ENCODE peak calls at places on chromosomes 6 and 20, in five cellular contexts. One of them, this sample, is unnamed.

GRCh38 chr6:62102387-62102786 is 183.6 kb downstream of the KHDRBS2 start:
- DNase-seq in heart left ventricle: no peak
- DNase-seq in cardiac muscle cell: no peak
- DNase-seq in naive thymus-derived CD8-positive, alpha-beta T cell: no peak
- DNase-seq in activated CD8-positive, alpha-beta memory T cell treated with anti-CD3 and anti-CD28 coated beads, Interleukin-2, amount 50 U/mL, for 4 hours: no peak
- DNase-seq in this sample: no peak

GRCh38 chr6:35668708-35669440 is 19.8 kb downstream of the FKBP5 start:
- DNase-seq in heart left ventricle: no peak
- DNase-seq in cardiac muscle cell: peak
- DNase-seq in naive thymus-derived CD8-positive, alpha-beta T cell: no peak
- DNase-seq in activated CD8-positive, alpha-beta memory T cell treated with anti-CD3 and anti-CD28 coated beads, Interleukin-2, amount 50 U/mL, for 4 hours: no peak
- DNase-seq in this sample: no peak

GRCh38 chr20:61263084-61263695 is 11.1 kb downstream of the CDH4 start:
- DNase-seq in heart left ventricle: no peak
- DNase-seq in cardiac muscle cell: peak
- DNase-seq in naive thymus-derived CD8-positive, alpha-beta T cell: peak
- DNase-seq in activated CD8-positive, alpha-beta memory T cell treated with anti-CD3 and anti-CD28 coated beads, Interleukin-2, amount 50 U/mL, for 4 hours: no peak
- DNase-seq in this sample: peak

GRCh38 chr6:108157972-108158441 is 7.8 kb upstream of the NR2E1 start:
- DNase-seq in heart left ventricle: no peak
- DNase-seq in cardiac muscle cell: no peak
- DNase-seq in naive thymus-derived CD8-positive, alpha-beta T cell: no peak
- DNase-seq in activated CD8-positive, alpha-beta memory T cell treated with anti-CD3 and anti-CD28 coated beads, Interleukin-2, amount 50 U/mL, for 4 hours: no peak
- DNase-seq in this sample: peak

GRCh38 chr6:15205321-15205720 is 40.5 kb upstream of the JARID2 start:
- DNase-seq in heart left ventricle: peak
- DNase-seq in cardiac muscle cell: no peak
- DNase-seq in naive thymus-derived CD8-positive, alpha-beta T cell: no peak
- DNase-seq in activated CD8-positive, alpha-beta memory T cell treated with anti-CD3 and anti-CD28 coated beads, Interleukin-2, amount 50 U/mL, for 4 hours: no peak
- DNase-seq in this sample: no peak

GRCh38 chr6:42923656-42924055 is 5.6 kb upstream of the CNPY3 start:
- DNase-seq in heart left ventricle: no peak
- DNase-seq in cardiac muscle cell: peak
- DNase-seq in naive thymus-derived CD8-positive, alpha-beta T cell: no peak
- DNase-seq in activated CD8-positive, alpha-beta memory T cell treated with anti-CD3 and anti-CD28 coated beads, Interleukin-2, amount 50 U/mL, for 4 hours: no peak
- DNase-seq in this sample: no peak

GRCh38 chr20:32823078-32823477 is 3.3 kb downstream of the MAPRE1 start:
- DNase-seq in heart left ventricle: no peak
- DNase-seq in cardiac muscle cell: peak
- DNase-seq in naive thymus-derived CD8-positive, alpha-beta T cell: no peak
- DNase-seq in activated CD8-positive, alpha-beta memory T cell treated with anti-CD3 and anti-CD28 coated beads, Interleukin-2, amount 50 U/mL, for 4 hours: no peak
- DNase-seq in this sample: no peak

GRCh38 chr6:81326856-81327561 is 425.5 kb downstream of the TENT5A start:
- DNase-seq in heart left ventricle: no peak
- DNase-seq in cardiac muscle cell: peak
- DNase-seq in naive thymus-derived CD8-positive, alpha-beta T cell: no peak
- DNase-seq in activated CD8-positive, alpha-beta memory T cell treated with anti-CD3 and anti-CD28 coated beads, Interleukin-2, amount 50 U/mL, for 4 hours: no peak
- DNase-seq in this sample: no peak

GRCh38 chr6:128492386-128492785 is 28.0 kb downstream of the PTPRK start:
- DNase-seq in heart left ventricle: no peak
- DNase-seq in cardiac muscle cell: no peak
- DNase-seq in naive thymus-derived CD8-positive, alpha-beta T cell: no peak
- DNase-seq in activated CD8-positive, alpha-beta memory T cell treated with anti-CD3 and anti-CD28 coated beads, Interleukin-2, amount 50 U/mL, for 4 hours: no peak
- DNase-seq in this sample: no peak

GRCh38 chr6:111096246-111096645 is 8.9 kb downstream of the SLC16A10 start:
- DNase-seq in heart left ventricle: no peak
- DNase-seq in cardiac muscle cell: no peak
- DNase-seq in naive thymus-derived CD8-positive, alpha-beta T cell: peak
- DNase-seq in activated CD8-positive, alpha-beta memory T cell treated with anti-CD3 and anti-CD28 coated beads, Interleukin-2, amount 50 U/mL, for 4 hours: peak
- DNase-seq in this sample: no peak